ENCODE peak calls at places on chromosomes 2 and 18, in eight cellular contexts. A is NCI-H446, I is B cell, B is lower lobe of right lung, P is mesenchymal stem cell, U is HFFc6, V is SW480, L is AG10803. T is an unnamed sample.

GRCh38 chr2:951224-952006 is 766 bp downstream of the SNTG2 start:
- DNase-seq in A (no peak), I (no peak), B (no peak), P (no peak), U (no peak), V (no peak), L (no peak), T (no peak)

GRCh38 chr2:239167766-239168444 is 232.9 kb downstream of the HDAC4 start:
- DNase-seq in A (no peak), I (no peak), B (peak), P (no peak), U (no peak), V (no peak), L (no peak), T (no peak)

GRCh38 chr2:44553456-44553855 is 191.7 kb downstream of the CAMKMT start:
- DNase-seq in A (peak), I (no peak), B (no peak), P (peak), U (peak), V (no peak), L (peak), T (no peak)

GRCh38 chr2:170362895-170363582 is 185.1 kb downstream of the MYO3B start:
- DNase-seq in A (no peak), I (no peak), B (no peak), P (peak), U (peak), V (no peak), L (peak), T (no peak)

GRCh38 chr2:205013586-205013985 is 468.3 kb downstream of the PARD3B start:
- DNase-seq in A (no peak), I (no peak), B (no peak), P (no peak), U (no peak), V (no peak), L (no peak), T (no peak)

GRCh38 chr2:235541016-235541415 is 47.2 kb downstream of the AGAP1 start:
- DNase-seq in A (no peak), I (no peak), B (no peak), P (no peak), U (no peak), V (no peak), L (no peak), T (no peak)

GRCh38 chr18:58887613-58887963 is 22.9 kb downstream of the ZNF532 start:
- DNase-seq in A (no peak), I (peak), B (peak), P (peak), U (no peak), V (peak), L (peak), T (peak)

GRCh38 chr2:241762933-241763369 is 13.7 kb upstream of the GAL3ST2 start:
- DNase-seq in A (no peak), I (no peak), B (no peak), P (no peak), U (no peak), V (peak), L (no peak), T (peak)

GRCh38 chr2:119157850-119158511 is 570 bp downstream of the C1QL2 start:
- DNase-seq in A (no peak), I (no peak), B (no peak), P (no peak), U (no peak), V (no peak), L (no peak), T (no peak)

GRCh38 chr2:74831693-74832530 is 2.0 kb upstream of the HK2 start:
- DNase-seq in A (no peak), I (no peak), B (no peak), P (peak), U (peak), V (peak), L (peak), T (no peak)

GRCh38 chr18:63410792-63411191 is 11.5 kb downstream of the VPS4B start:
- DNase-seq in A (no peak), I (no peak), B (no peak), P (peak), U (peak), V (peak), L (peak), T (peak)

GRCh38 chr2:74919827-74920226 is 38.6 kb upstream of the POLE4 start:
- DNase-seq in A (peak), I (peak), B (peak), P (peak), U (peak), V (peak), L (no peak), T (peak)

GRCh38 chr18:52045946-52046345 is 294.1 kb upstream of the DCC start:
- DNase-seq in A (no peak), I (no peak), B (no peak), P (no peak), U (no peak), V (no peak), L (no peak), T (no peak)

T was measured in CD4-positive, CD25-positive, alpha-beta regulatory T cell.